ENCODE peak calls at places on chromosomes 11 and 22, in four cellular contexts. One of them, this sample, is unnamed.
A peak's percentile ranks its signal among the peaks of the same experiment; 100 is the strongest.

GRCh38 chr11:94793822-94794221 is 25.7 kb downstream of the AMOTL1 start:
- DNase-seq in H9: no peak
- DNase-seq in IMR-90: peak; percentile 81
- DNase-seq in H1: no peak
- DNase-seq in this sample: peak; percentile 68

GRCh38 chr11:35290876-35291275 is 128.5 kb downstream of the SLC1A2 start:
- DNase-seq in IMR-90: no peak
- DNase-seq in H1: no peak
- DNase-seq in H9: no peak
- DNase-seq in this sample: no peak

GRCh38 chr11:111091341-111091740 is 154.2 kb upstream of the POU2AF2 start:
- DNase-seq in H9: no peak
- DNase-seq in IMR-90: no peak
- DNase-seq in H1: no peak
- DNase-seq in this sample: no peak

GRCh38 chr11:94322501-94322900 is 18.1 kb downstream of the IZUMO1R start:
- DNase-seq in IMR-90: no peak
- DNase-seq in H1: no peak
- DNase-seq in H9: no peak
- DNase-seq in this sample: no peak

GRCh38 chr11:77101043-77101537 is 1.6 kb upstream of the OMP start:
- DNase-seq in H1: no peak
- DNase-seq in H9: no peak
- DNase-seq in IMR-90: peak; percentile 30
- DNase-seq in this sample: peak; percentile 42

GRCh38 chr22:25791556-25791955 is 49.6 kb downstream of the MYO18B start:
- DNase-seq in H9: no peak
- DNase-seq in H1: no peak
- DNase-seq in IMR-90: no peak
- DNase-seq in this sample: no peak

GRCh38 chr11:73340164-73340563 is 32.1 kb downstream of the ARHGEF17 start:
- DNase-seq in H1: no peak
- DNase-seq in H9: no peak
- DNase-seq in IMR-90: no peak
- DNase-seq in this sample: no peak

GRCh38 chr11:107999759-108000455 is 8.8 kb upstream of the CUL5 start:
- DNase-seq in H1: peak; percentile 59
- DNase-seq in IMR-90: peak; percentile 28
- DNase-seq in H9: peak; percentile 85
- DNase-seq in this sample: peak; percentile 68

GRCh38 chr11:114846040-114846791 is 167.9 kb downstream of the NXPE2 start:
- DNase-seq in H9: peak; percentile 55
- DNase-seq in H1: no peak
- DNase-seq in IMR-90: no peak
- DNase-seq in this sample: peak; percentile 3

GRCh38 chr11:30012346-30012745 is 4.5 kb downstream of the KCNA4 start:
- DNase-seq in H1: no peak
- DNase-seq in H9: no peak
- DNase-seq in IMR-90: no peak
- DNase-seq in this sample: no peak
- H3K18ac ChIP-seq in H1: no peak overlapping the region
- H3K18ac ChIP-seq in H9: no peak overlapping the region
- H3K18ac ChIP-seq in IMR-90: no peak overlapping the region
- H3K18ac ChIP-seq in this sample: no peak overlapping the region

GRCh38 chr11:15062631-15063030 is 10.8 kb upstream of the CALCB start:
- DNase-seq in IMR-90: no peak
- DNase-seq in H1: no peak
- DNase-seq in H9: no peak
- DNase-seq in this sample: no peak
- H2BK15ac ChIP-seq in IMR-90: no peak overlapping the region
- H2BK15ac ChIP-seq in H1: no peak overlapping the region
- H2BK15ac ChIP-seq in H9: no peak overlapping the region
- H2BK15ac ChIP-seq in this sample: no peak overlapping the region

GRCh38 chr11:57210731-57211335 is 26.2 kb downstream of the APLNR start:
- DNase-seq in H1: no peak
- DNase-seq in IMR-90: no peak
- DNase-seq in H9: no peak
- DNase-seq in this sample: no peak
- H3K18ac ChIP-seq in H1: peak overlapping the region; percentile 42
- H3K18ac ChIP-seq in IMR-90: no peak overlapping the region
- H3K18ac ChIP-seq in H9: no peak overlapping the region
- H3K18ac ChIP-seq in this sample: no peak overlapping the region

GRCh38 chr11:2777396-2777795 is 77.6 kb upstream of the KCNQ1OT1 start:
- DNase-seq in IMR-90: peak; percentile 34
- DNase-seq in H1: no peak
- DNase-seq in H9: no peak
- DNase-seq in this sample: peak; percentile 51

GRCh38 chr11:2779981-2780849 is 80.4 kb upstream of the KCNQ1OT1 start:
- DNase-seq in H9: peak; percentile 28
- DNase-seq in IMR-90: no peak
- DNase-seq in H1: no peak
- DNase-seq in this sample: no peak

GRCh38 chr11:2777871-2778629 is 78.3 kb upstream of the KCNQ1OT1 start:
- DNase-seq in H9: peak; percentile 31
- DNase-seq in IMR-90: no peak
- DNase-seq in H1: no peak
- DNase-seq in this sample: no peak

GRCh38 chr11:2779499-2779980 is 79.7 kb upstream of the KCNQ1OT1 start:
- DNase-seq in IMR-90: no peak
- DNase-seq in H9: no peak
- DNase-seq in H1: no peak
- DNase-seq in this sample: no peak

GRCh38 chr11:2778630-2779498 is 79.1 kb upstream of the KCNQ1OT1 start:
- DNase-seq in H9: peak; percentile 28
- DNase-seq in IMR-90: peak; percentile 63
- DNase-seq in H1: no peak
- DNase-seq in this sample: peak; percentile 85
- H2BK15ac ChIP-seq in H9: no peak overlapping the region
- H2BK15ac ChIP-seq in IMR-90: no peak overlapping the region
- H2BK15ac ChIP-seq in H1: peak overlapping the region; percentile 16
- H2BK15ac ChIP-seq in this sample: peak overlapping the region; percentile 82

GRCh38 chr11:9076046-9076445 is 15.4 kb downstream of the SCUBE2 start:
- DNase-seq in H1: no peak
- DNase-seq in H9: no peak
- DNase-seq in IMR-90: no peak
- DNase-seq in this sample: no peak

GRCh38 chr11:9077164-9077563 is 14.2 kb downstream of the SCUBE2 start:
- DNase-seq in H9: no peak
- DNase-seq in H1: no peak
- DNase-seq in IMR-90: no peak
- DNase-seq in this sample: peak; percentile 17

GRCh38 chr11:9076661-9077060 is 14.7 kb downstream of the SCUBE2 start:
- DNase-seq in H1: no peak
- DNase-seq in IMR-90: no peak
- DNase-seq in H9: no peak
- DNase-seq in this sample: no peak

GRCh38 chr11:9074338-9075029 is 16.9 kb downstream of the SCUBE2 start:
- DNase-seq in H1: no peak
- DNase-seq in H9: no peak
- DNase-seq in IMR-90: no peak
- DNase-seq in this sample: no peak

DNA sequence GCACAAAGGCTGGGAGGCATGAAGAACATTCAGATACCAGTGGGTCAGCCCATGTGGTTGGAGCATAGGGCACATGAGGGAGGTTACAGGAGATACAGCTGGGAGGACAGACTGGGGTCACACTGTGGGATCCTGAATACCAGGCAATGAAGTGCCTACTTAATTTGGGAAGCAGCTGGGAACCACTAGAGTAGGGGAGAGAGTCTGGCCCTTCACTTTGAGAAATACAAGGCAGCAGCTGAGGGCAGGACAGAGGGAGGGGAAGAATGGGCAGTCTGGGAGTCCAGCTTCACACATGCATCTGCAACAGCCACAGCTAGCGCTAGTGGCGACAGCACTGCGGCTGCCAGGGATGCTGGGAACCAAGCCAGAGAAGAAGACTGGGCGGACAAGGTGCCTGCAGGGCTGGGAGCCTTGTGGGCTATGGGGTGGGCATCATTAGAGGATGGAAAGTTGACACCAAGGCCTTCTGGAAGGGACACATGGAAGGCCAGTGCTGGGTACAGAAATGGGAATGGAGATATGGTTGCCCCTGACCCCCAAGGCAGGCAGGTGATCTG is 15.9 kb downstream of the SCUBE2 start:
- DNase-seq in IMR-90: no peak
- DNase-seq in H9: no peak
- DNase-seq in H1: no peak
- DNase-seq in this sample: no peak
- H3K18ac ChIP-seq in IMR-90: no peak overlapping the region
- H3K18ac ChIP-seq in H9: no peak overlapping the region
- H3K18ac ChIP-seq in H1: no peak overlapping the region
- H3K18ac ChIP-seq in this sample: no peak overlapping the region

GRCh38 chr22:44272330-44272729 is 40.4 kb downstream of the SHISAL1 start:
- DNase-seq in H1: no peak
- DNase-seq in IMR-90: no peak
- DNase-seq in H9: no peak
- DNase-seq in this sample: no peak
- H2BK15ac ChIP-seq in H1: peak overlapping the region; percentile 72
- H2BK15ac ChIP-seq in IMR-90: no peak overlapping the region
- H2BK15ac ChIP-seq in H9: no peak overlapping the region
- H2BK15ac ChIP-seq in this sample: no peak overlapping the region